ENCODE peak calls at places on chromosomes 2 and 18, in four cellular contexts. O is mucosa of descending colon, G is GM06990, R is heart right ventricle. W is an unnamed sample.

GRCh38 chr2:7102831-7103230 is 185.6 kb downstream of the RNF144A start:
- DNase-seq in G (no peak), O (no peak), R (no peak), W (no peak)

GRCh38 chr2:159362816-159363251 is 76.3 kb upstream of the WDSUB1 start:
- DNase-seq in R (no peak), O (no peak), G (no peak), W (peak; percentile 23)

GRCh38 chr2:164737612-164738081 is 104.0 kb downstream of the COBLL1 start:
- DNase-seq in R (peak; percentile 27), O (peak; percentile 65), G (peak; percentile 13), W (peak; percentile 64)

GRCh38 chr2:220478305-220479058 is 851.1 kb downstream of the SLC4A3 start:
- DNase-seq in O (no peak), G (no peak), R (no peak), W (no peak)

GRCh38 chr2:223914349-223914748 is 30.8 kb downstream of the WDFY1 start:
- DNase-seq in O (no peak), G (no peak), R (no peak), W (no peak)

GRCh38 chr2:81981616-81982015 is 1677.1 kb upstream of the LRRTM1 start:
- DNase-seq in O (no peak), G (no peak), R (no peak), W (no peak)

GRCh38 chr2:1988594-1988993 is 244.3 kb upstream of the PXDN start:
- DNase-seq in G (no peak), O (no peak), R (no peak), W (no peak)

GRCh38 chr2:32711219-32711618 is 83.4 kb downstream of the TTC27 start:
- DNase-seq in O (no peak), R (no peak), G (no peak), W (peak; percentile 59)

GRCh38 chr2:101162561-101163330 is 11.6 kb upstream of the TBC1D8 start:
- DNase-seq in R (no peak), O (no peak), G (no peak), W (no peak)

GRCh38 chr2:66445781-66446177 is 10.9 kb downstream of the MEIS1 start:
- DNase-seq in G (no peak), O (no peak), R (peak; percentile 36), W (peak; percentile 47)

GRCh38 chr2:238651306-238652052 is 196.4 kb upstream of the TWIST2 start:
- DNase-seq in R (no peak), O (no peak), G (no peak), W (no peak)

GRCh38 chr2:67829470-67829869 is 233.3 kb downstream of the C1D start:
- DNase-seq in R (no peak), G (no peak), O (no peak), W (no peak)

GRCh38 chr2:240139011-240139441 is 1.4 kb downstream of the OTOS start:
- DNase-seq in O (peak; percentile 29), G (no peak), R (no peak), W (no peak)

GRCh38 chr2:241584446-241584845 is 25.9 kb downstream of the BOK start:
- DNase-seq in R (no peak), G (no peak), O (peak; percentile 27), W (peak; percentile 49)

GRCh38 chr18:75128051-75128605 is 80.8 kb downstream of the PTGR3 start:
- DNase-seq in G (no peak), R (no peak), O (no peak), W (no peak)

GRCh38 chr18:79513381-79514081 is 117.8 kb downstream of the NFATC1 start:
- DNase-seq in O (peak; percentile 41), G (no peak), R (peak; percentile 16), W (no peak)

GRCh38 chr2:149466635-149467034 is 120.9 kb downstream of the MMADHC start:
- DNase-seq in G (no peak), O (no peak), R (no peak), W (no peak)

GRCh38 chr18:44855681-44856080 is 175.0 kb downstream of the SETBP1 start:
- DNase-seq in R (no peak), O (no peak), G (no peak), W (peak; percentile 31)

GRCh38 chr18:4068552-4069158 is 386.5 kb downstream of the DLGAP1 start:
- DNase-seq in R (no peak), G (peak; percentile 24), O (no peak), W (peak; percentile 52)

GRCh38 chr2:150607471-150607870 is 120.0 kb upstream of the RND3 start:
- DNase-seq in O (no peak), G (no peak), R (no peak), W (peak; percentile 63)

GRCh38 chr2:53500181-53500580 is 267.4 kb upstream of the CHAC2 start:
- DNase-seq in R (no peak), G (no peak), O (no peak), W (no peak)

DNA sequence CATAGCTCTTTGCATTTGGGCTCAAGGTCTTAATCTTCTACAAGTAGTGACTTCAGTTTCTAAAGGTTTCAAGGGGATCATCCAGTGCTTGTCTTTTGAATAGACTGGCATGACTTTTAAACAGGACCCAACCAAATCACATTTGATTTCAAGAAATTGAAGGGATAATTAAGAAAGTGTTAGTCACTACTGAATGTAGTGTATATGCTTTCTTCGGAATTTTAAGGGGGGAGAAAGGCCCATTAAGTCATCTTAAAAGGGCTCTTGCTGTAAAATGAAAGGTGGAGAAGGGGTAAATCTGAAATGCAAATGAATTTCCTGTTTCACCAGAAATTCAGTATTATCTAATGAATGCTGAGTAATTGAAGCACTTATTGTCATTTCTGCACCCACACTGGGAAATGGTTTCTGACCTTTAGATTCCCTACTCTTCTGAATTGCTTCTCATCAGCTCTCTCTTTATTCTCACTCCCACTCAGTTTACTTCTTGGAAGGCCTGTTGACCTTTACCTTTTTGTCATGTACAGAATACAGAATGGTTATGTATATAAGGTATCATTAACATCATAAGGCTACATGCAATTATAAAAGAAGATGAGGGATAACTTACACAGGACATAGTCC is 241.4 kb downstream of the SLC8A1 start:
- DNase-seq in R (no peak), G (no peak), O (no peak), W (no peak)
- H3K4me3 ChIP-seq in R (no peak overlapping the region), G (no peak overlapping the region), O (no peak overlapping the region), W (no peak overlapping the region)

GRCh38 chr2:169585673-169586072 is 1.5 kb downstream of the PPIG start:
- DNase-seq in R (no peak), G (no peak), O (no peak), W (no peak)
- H3K4me3 ChIP-seq in R (peak overlapping the region; percentile 83), G (peak overlapping the region; percentile 82), O (peak overlapping the region; percentile 62), W (peak overlapping the region; percentile 96)

GRCh38 chr2:121469361-121469760 is 61.3 kb upstream of the RNU4ATAC start:
- DNase-seq in G (no peak), O (no peak), R (no peak), W (no peak)
- H3K4me3 ChIP-seq in G (no peak overlapping the region), O (no peak overlapping the region), R (no peak overlapping the region), W (no peak overlapping the region)

GRCh38 chr2:189210250-189211075 is 30.9 kb upstream of the COL5A2 start:
- DNase-seq in O (no peak), G (no peak), R (no peak), W (peak; percentile 96)
- H3K4me3 ChIP-seq in O (no peak overlapping the region), G (no peak overlapping the region), R (no peak overlapping the region), W (peak overlapping the region; percentile 31)

GRCh38 chr2:97870396-97870843 is 125.3 kb downstream of the TMEM131 start:
- DNase-seq in O (no peak), R (no peak), G (peak; percentile 55), W (peak; percentile 98)
- H3K4me3 ChIP-seq in O (no peak overlapping the region), R (no peak overlapping the region), G (no peak overlapping the region), W (no peak overlapping the region)

GRCh38 chr2:157838442-157839161 is 37.5 kb downstream of the ACVR1 start:
- DNase-seq in G (no peak), R (peak; percentile 25), O (no peak), W (peak; percentile 71)

GRCh38 chr2:157839822-157840221 is 36.3 kb downstream of the ACVR1 start:
- DNase-seq in R (no peak), O (no peak), G (no peak), W (no peak)

GRCh38 chr2:157840568-157841156 is 35.5 kb downstream of the ACVR1 start:
- DNase-seq in O (peak; percentile 50), R (peak; percentile 47), G (no peak), W (no peak)

GRCh38 chr2:157837851-157838441 is 38.2 kb downstream of the ACVR1 start:
- DNase-seq in O (no peak), G (no peak), R (peak; percentile 27), W (peak; percentile 40)

DNA sequence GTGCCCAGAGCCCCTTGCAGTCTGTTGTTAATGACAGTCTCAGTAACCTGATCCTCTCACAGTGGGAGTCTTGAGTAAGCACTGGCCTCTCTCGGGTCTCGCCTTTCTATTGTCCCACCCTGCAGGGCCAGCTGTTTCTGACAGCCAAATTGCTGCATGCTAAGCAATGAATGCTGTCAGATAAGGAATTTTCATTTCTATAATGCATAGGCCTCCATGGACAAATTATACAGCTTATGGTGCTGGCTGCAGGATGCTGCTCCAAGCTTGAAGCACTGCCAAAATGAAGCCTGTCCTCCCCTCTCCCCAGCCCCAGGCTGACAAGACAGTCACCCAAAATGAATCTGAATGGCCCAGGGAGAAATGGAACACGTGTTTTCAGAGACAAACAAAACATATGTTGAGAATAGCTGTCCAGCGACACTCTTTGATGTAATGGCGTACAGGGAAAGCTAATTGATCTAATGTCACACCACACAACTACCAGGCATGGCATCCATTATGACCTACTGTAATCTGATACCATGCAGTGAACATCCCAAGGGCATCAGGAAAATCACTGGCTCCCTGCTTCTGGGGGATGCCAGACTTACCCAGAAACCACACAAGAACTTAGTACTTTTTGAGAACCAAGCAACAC is 36.8 kb downstream of the ACVR1 start:
- DNase-seq in O (no peak), R (no peak), G (no peak), W (peak; percentile 45)
- H3K4me3 ChIP-seq in O (no peak overlapping the region), R (no peak overlapping the region), G (no peak overlapping the region), W (no peak overlapping the region)

GRCh38 chr18:31427010-31427409 is 20.5 kb upstream of the DSG3 start:
- DNase-seq in O (no peak), R (no peak), G (no peak), W (no peak)
- H3K4me3 ChIP-seq in O (no peak overlapping the region), R (no peak overlapping the region), G (no peak overlapping the region), W (no peak overlapping the region)

DNA sequence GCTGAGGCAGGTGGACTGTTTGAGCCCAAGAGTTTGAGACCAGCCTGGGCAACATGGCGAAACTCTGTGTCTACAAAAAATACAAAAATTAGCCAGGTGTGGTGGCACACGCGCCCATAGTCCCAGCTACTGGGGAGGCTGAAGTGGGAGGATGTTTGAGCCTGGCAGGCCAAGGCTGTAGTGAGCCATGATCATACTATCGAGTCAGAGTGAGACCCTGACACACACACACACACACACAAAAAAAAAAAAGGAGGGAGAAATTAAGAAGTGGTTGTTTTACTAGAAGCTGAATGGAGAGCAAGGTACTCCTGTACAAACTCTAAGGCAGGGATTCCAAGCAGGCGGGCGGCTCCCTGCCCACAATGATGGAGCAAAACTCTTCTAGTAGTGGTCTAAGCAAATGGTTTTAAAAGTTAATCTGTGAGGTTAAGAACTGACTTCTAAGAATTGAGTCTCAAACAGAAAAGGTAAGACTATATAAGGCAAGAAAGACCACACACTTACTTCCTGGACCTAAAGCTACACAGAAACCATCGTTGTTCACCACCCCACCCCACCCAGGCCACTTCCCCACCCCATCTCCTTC is 2.6 kb downstream of the ANKRD44 start:
- DNase-seq in O (peak; percentile 46), R (no peak), G (peak; percentile 52), W (no peak)
- H3K4me3 ChIP-seq in O (no peak overlapping the region), R (no peak overlapping the region), G (peak overlapping the region; percentile 90), W (no peak overlapping the region)

GRCh38 chr18:58862404-58862803 is 2.3 kb upstream of the ZNF532 start:
- DNase-seq in O (no peak), G (no peak), R (no peak), W (no peak)
- H3K4me3 ChIP-seq in O (no peak overlapping the region), G (no peak overlapping the region), R (peak overlapping the region; percentile 68), W (peak overlapping the region; percentile 60)